ENCODE peak calls at places on chromosomes 4 and X, in eight cellular contexts. D is hippocampal formation, N is mucosa of gallbladder, O is NCI-H1105, Y is hypothalamus, U is psoas muscle, K is foreskin keratinocyte, A is amniotic stem cell. F is an unnamed sample.

GRCh38 chr4:168569909-168570276 is 73.0 kb downstream of the PALLD start:
- DNase-seq in U (no peak), Y (no peak), N (no peak), K (no peak), O (no peak), D (no peak), A (no peak), F (no peak)

GRCh38 chr4:148112231-148112982 is 329.8 kb downstream of the NR3C2 start:
- DNase-seq in O (no peak), A (no peak), U (no peak), N (no peak), D (no peak), Y (no peak), K (peak; percentile 50), F (peak; percentile 44)

GRCh38 chrX:107935200-107935599 is 47.0 kb downstream of the TEX13B start:
- DNase-seq in O (no peak), Y (no peak), U (no peak), K (peak; percentile 93), A (no peak), D (no peak), N (no peak), F (peak; percentile 73)

GRCh38 chrX:131262738-131263679 is 26.1 kb downstream of the IGSF1 start:
- DNase-seq in A (no peak), O (no peak), U (no peak), Y (no peak), D (no peak), K (no peak), N (no peak), F (no peak)

GRCh38 chrX:65750674-65751469 is 83.4 kb downstream of the MSN start:
- DNase-seq in D (no peak), U (no peak), N (no peak), O (no peak), Y (no peak), K (no peak), A (no peak), F (no peak)

GRCh38 chr4:153804742-153805141 is 15.9 kb upstream of the SFRP2 start:
- DNase-seq in K (no peak), Y (no peak), D (no peak), U (no peak), O (no peak), N (no peak), A (no peak), F (no peak)

GRCh38 chr4:122555216-122555615 is 65.7 kb downstream of the IL21 start:
- DNase-seq in K (peak; percentile 24), N (no peak), O (no peak), Y (no peak), A (no peak), D (no peak), U (no peak), F (no peak)

GRCh38 chrX:151698485-151698884 is 3.2 kb downstream of the PRRG3 start:
- DNase-seq in D (no peak), A (no peak), U (no peak), O (no peak), Y (no peak), K (no peak), N (no peak), F (no peak)

GRCh38 chr4:159227378-159227777 is 124.5 kb downstream of the RAPGEF2 start:
- DNase-seq in K (peak; percentile 65), D (no peak), O (peak; percentile 13), A (no peak), U (no peak), N (no peak), Y (no peak), F (peak; percentile 51)

GRCh38 chrX:68989865-68990606 is 161.2 kb downstream of the EFNB1 start:
- DNase-seq in K (no peak), U (no peak), A (peak; percentile 0), Y (no peak), N (peak; percentile 54), O (no peak), D (no peak), F (no peak)

GRCh38 chr4:173509031-173510001 is 20.7 kb downstream of the HAND2 start:
- DNase-seq in N (no peak), K (no peak), U (peak; percentile 50), Y (no peak), O (no peak), D (no peak), A (no peak), F (no peak)

GRCh38 chr4:53821179-53821851 is 230.0 kb upstream of the LNX1 start:
- DNase-seq in A (no peak), N (no peak), D (no peak), K (no peak), U (no peak), O (no peak), Y (no peak), F (no peak)

GRCh38 chr4:67723949-67724348 is 23.0 kb upstream of the UBA6 start:
- DNase-seq in D (no peak), U (no peak), O (no peak), K (peak; percentile 32), N (no peak), A (no peak), Y (no peak), F (no peak)

GRCh38 chr4:182925298-182925738 is 8.1 kb upstream of the DCTD start:
- DNase-seq in D (peak; percentile 37), K (peak; percentile 49), A (peak; percentile 40), Y (no peak), N (peak; percentile 75), U (peak; percentile 34), O (no peak), F (peak; percentile 64)

GRCh38 chr4:153929651-153930050 is 140.8 kb upstream of the SFRP2 start:
- DNase-seq in O (no peak), K (no peak), A (no peak), N (no peak), U (no peak), D (peak; percentile 13), Y (no peak), F (no peak)

GRCh38 chrX:2495595-2495994 is 5.2 kb downstream of the DHRSX start:
- DNase-seq in A (no peak), O (no peak), K (no peak), U (no peak), D (no peak), Y (no peak), N (no peak), F (no peak)

GRCh38 chr4:80305466-80305865 is 30.1 kb upstream of the CFAP299 start:
- DNase-seq in K (peak; percentile 68), D (no peak), U (no peak), A (no peak), N (no peak), Y (no peak), O (no peak), F (peak; percentile 51)

GRCh38 chrX:12390301-12390700 is 252.0 kb downstream of the FRMPD4 start:
- DNase-seq in U (no peak), N (no peak), D (no peak), A (no peak), K (no peak), Y (no peak), O (no peak), F (no peak)

GRCh38 chr4:6913350-6913749 is 3.7 kb downstream of the TBC1D14 start:
- DNase-seq in N (no peak), D (no peak), A (no peak), O (no peak), U (no peak), Y (no peak), K (no peak), F (no peak)

GRCh38 chr4:15778742-15779231 is 659 bp downstream of the CD38 start:
- DNase-seq in A (no peak), N (no peak), U (peak; percentile 62), O (no peak), Y (peak; percentile 78), K (no peak), D (peak; percentile 30), F (no peak)

GRCh38 chr4:53558061-53558801 is 33.1 kb downstream of the LNX1 start:
- DNase-seq in K (peak; percentile 82), Y (peak; percentile 6), U (no peak), A (no peak), D (no peak), N (no peak), O (no peak), F (peak; percentile 75)

GRCh38 chr4:101050088-101050835 is 297.1 kb downstream of the PPP3CA start:
- DNase-seq in U (no peak), D (no peak), O (no peak), K (no peak), A (no peak), Y (no peak), N (no peak), F (no peak)

GRCh38 chrX:69523314-69523713 is 19.2 kb downstream of the NALF2 start:
- DNase-seq in N (no peak), U (no peak), Y (no peak), K (no peak), O (no peak), A (no peak), D (no peak), F (no peak)

GRCh38 chr4:118824141-118824540 is 11.8 kb downstream of the SEC24D start:
- DNase-seq in D (no peak), N (no peak), Y (no peak), K (no peak), U (no peak), O (no peak), A (no peak), F (no peak)

GRCh38 chr4:24330198-24330972 is 254.0 kb downstream of the DHX15 start:
- DNase-seq in N (no peak), A (no peak), D (no peak), Y (no peak), K (peak; percentile 52), O (no peak), U (peak; percentile 27), F (no peak)

GRCh38 chr4:94575652-94576051 is 123.9 kb downstream of the PDLIM5 start:
- DNase-seq in A (no peak), U (no peak), K (no peak), N (no peak), Y (peak; percentile 7), O (no peak), D (no peak), F (no peak)

GRCh38 chr4:173500841-173501591 is 29.0 kb downstream of the HAND2 start:
- DNase-seq in U (no peak), N (no peak), O (no peak), K (no peak), D (no peak), Y (no peak), A (no peak), F (no peak)

GRCh38 chr4:106914223-106914622 is 121.9 kb downstream of the DKK2 start:
- DNase-seq in Y (no peak), D (no peak), N (no peak), A (no peak), O (no peak), U (no peak), K (no peak), F (no peak)